ENCODE peak calls at places on chromosome 12, in seven cellular contexts. J, E, D, K, T, S and N are unnamed samples.

GRCh38 chr12:126831115-126831514 is 1435.9 kb upstream of the TMEM132C start:
- DNase-seq in K (no peak), J (no peak), S (no peak), D (no peak), E (no peak), T (no peak), N (no peak)

GRCh38 chr12:132788375-132789098 is 26.9 kb upstream of the ANKLE2 start:
- DNase-seq in T (no peak), E (no peak), D (no peak), J (no peak), K (no peak), S (no peak), N (no peak)

GRCh38 chr12:106957617-106958016 is 1.9 kb downstream of the TMEM263 start:
- DNase-seq in D (no peak), S (no peak), T (no peak), K (no peak), J (no peak), E (no peak), N (no peak)

GRCh38 chr12:104682790-104683279 is 226.1 kb downstream of the CHST11 start:
- DNase-seq in K (peak; percentile 62), D (no peak), S (peak; percentile 47), T (no peak), J (peak; percentile 61), E (no peak), N (no peak)

GRCh38 chr12:85016423-85016822 is 19.7 kb downstream of the TSPAN19 start:
- DNase-seq in S (no peak), E (no peak), K (no peak), J (no peak), D (no peak), T (no peak), N (peak; percentile 99)

GRCh38 chr12:115984607-115985006 is 292.9 kb downstream of the MED13L start:
- DNase-seq in D (no peak), T (no peak), S (no peak), K (no peak), J (no peak), E (no peak), N (no peak)

GRCh38 chr12:113266106-113266895 is 45.0 kb downstream of the TPCN1 start:
- DNase-seq in D (no peak), E (no peak), S (no peak), J (no peak), K (no peak), T (no peak), N (no peak)

GRCh38 chr12:3432176-3432742 is 58.7 kb upstream of the PRMT8 start:
- DNase-seq in D (no peak), T (no peak), S (no peak), J (peak; percentile 18), K (no peak), E (no peak), N (no peak)

GRCh38 chr12:58367041-58367440 is 425.7 kb downstream of the ATP23 start:
- DNase-seq in J (no peak), E (no peak), D (no peak), T (no peak), S (no peak), K (no peak), N (no peak)

GRCh38 chr12:102484017-102484731 is 3.8 kb upstream of the IGF1 start:
- DNase-seq in D (peak; percentile 38), K (peak; percentile 62), E (peak; percentile 39), T (peak; percentile 21), J (peak; percentile 92), S (peak; percentile 21), N (peak; percentile 72)

GRCh38 chr12:113069751-113070116 is 13.2 kb downstream of the DTX1 start:
- DNase-seq in D (no peak), T (no peak), K (no peak), J (no peak), E (no peak), S (no peak), N (no peak)

GRCh38 chr12:32290411-32290810 is 108.9 kb upstream of the FGD4 start:
- DNase-seq in T (no peak), E (no peak), D (no peak), J (no peak), S (no peak), K (no peak), N (peak; percentile 27)

GRCh38 chr12:13161172-13161571 is 35.4 kb upstream of the EMP1 start:
- DNase-seq in S (no peak), D (no peak), E (no peak), J (no peak), T (no peak), K (no peak), N (no peak)
- TF ChIP-seq CTCF in S (no peak), D (peak; percentile 16), E (no peak), J (peak; percentile 21), T (no peak), K (peak; percentile 43), N (peak; percentile 25)

DNA sequence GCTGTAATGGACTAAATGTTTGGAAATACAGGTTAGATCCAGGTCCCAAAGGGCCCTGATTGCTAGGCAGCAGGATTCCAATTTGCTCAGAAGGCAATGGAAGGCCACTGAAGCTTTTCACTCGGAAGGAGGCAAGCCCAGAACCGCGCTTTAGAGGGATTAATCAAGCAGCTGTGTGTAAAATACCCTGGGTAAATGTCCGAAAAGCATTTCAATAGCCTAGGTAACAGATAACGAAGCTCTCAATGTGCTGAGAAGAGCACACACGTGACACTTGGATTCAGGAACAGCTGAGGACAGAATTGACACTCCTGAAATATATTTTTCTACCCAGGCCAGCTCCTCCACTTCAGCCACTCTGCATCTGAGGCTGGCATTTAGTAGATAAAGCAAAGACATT is 436.1 kb downstream of the TMEM132D start:
- DNase-seq in E (no peak), T (no peak), D (no peak), K (no peak), S (no peak), J (no peak), N (no peak)
- TF ChIP-seq CTCF in E (no peak), T (no peak), D (no peak), K (no peak), S (no peak), J (no peak), N (no peak)

DNA sequence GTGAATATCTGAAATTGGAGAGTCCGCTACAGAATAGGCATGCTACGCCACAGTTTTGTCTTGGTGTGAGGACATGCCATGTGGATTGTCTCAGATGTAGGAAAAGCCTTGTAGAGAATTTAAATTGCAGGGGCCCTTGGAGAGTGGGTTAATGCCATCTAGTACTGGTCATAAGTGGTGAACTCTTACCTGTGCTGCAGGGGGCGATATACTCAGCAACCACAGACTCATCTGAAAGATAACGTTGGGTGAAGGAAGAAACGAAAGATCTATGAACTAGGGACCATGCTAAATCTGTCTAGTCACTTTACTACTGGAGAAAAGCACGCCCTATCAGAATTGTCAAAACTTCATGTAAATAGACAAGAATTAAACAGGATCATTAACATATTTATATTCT is 33.7 kb upstream of the A2M start:
- DNase-seq in E (no peak), T (no peak), K (no peak), J (no peak), S (no peak), D (no peak), N (no peak)
- TF ChIP-seq CTCF in E (no peak), T (no peak), K (no peak), J (peak; percentile 18), S (no peak), D (no peak), N (no peak)

GRCh38 chr12:6280672-6281071 is 29.8 kb upstream of the PLEKHG6 start:
- DNase-seq in J (no peak), T (no peak), K (no peak), E (no peak), S (no peak), D (no peak), N (no peak)

GRCh38 chr12:6281081-6281809 is 29.2 kb upstream of the PLEKHG6 start:
- DNase-seq in J (no peak), K (no peak), E (no peak), S (no peak), T (no peak), D (no peak), N (peak; percentile 30)

GRCh38 chr12:6279631-6280030 is 30.9 kb upstream of the PLEKHG6 start:
- DNase-seq in T (no peak), J (no peak), K (no peak), D (no peak), S (no peak), E (no peak), N (no peak)

GRCh38 chr12:6279256-6279628 is 31.2 kb upstream of the PLEKHG6 start:
- DNase-seq in T (no peak), S (no peak), K (no peak), J (no peak), D (no peak), E (no peak), N (no peak)

GRCh38 chr12:6280053-6280469 is 30.4 kb upstream of the PLEKHG6 start:
- DNase-seq in K (no peak), T (peak; percentile 72), J (no peak), S (no peak), D (no peak), E (no peak), N (peak; percentile 92)
- TF ChIP-seq CTCF in K (no peak), T (no peak), J (no peak), S (no peak), D (no peak), E (no peak), N (no peak)

GRCh38 chr12:78392918-78393317 is 471.7 kb upstream of the SYT1 start:
- DNase-seq in K (no peak), E (no peak), T (no peak), S (no peak), D (no peak), J (no peak), N (peak; percentile 61)
- TF ChIP-seq CTCF in K (no peak), E (no peak), T (peak; percentile 23), S (no peak), D (no peak), J (no peak), N (peak; percentile 19)

GRCh38 chr12:15276088-15276698 is 46.1 kb upstream of the PTPRO start:
- DNase-seq in D (no peak), E (no peak), K (no peak), S (no peak), J (peak; percentile 22), T (no peak), N (peak; percentile 75)

GRCh38 chr12:15280930-15281329 is 41.4 kb upstream of the PTPRO start:
- DNase-seq in E (no peak), T (no peak), D (no peak), J (no peak), K (no peak), S (no peak), N (no peak)

GRCh38 chr12:15273896-15274295 is 48.4 kb upstream of the PTPRO start:
- DNase-seq in T (no peak), S (no peak), E (no peak), J (peak; percentile 17), D (no peak), K (no peak), N (no peak)

GRCh38 chr12:15274561-15274967 is 47.7 kb upstream of the PTPRO start:
- DNase-seq in D (no peak), E (no peak), S (no peak), T (no peak), K (no peak), J (peak; percentile 5), N (no peak)

GRCh38 chr12:15278816-15279658 is 43.3 kb upstream of the PTPRO start:
- DNase-seq in J (peak; percentile 14), T (no peak), S (no peak), K (no peak), D (peak; percentile 83), E (no peak), N (peak; percentile 93)
- TF ChIP-seq CTCF in J (no peak), T (no peak), S (no peak), K (no peak), D (peak; percentile 23), E (no peak), N (peak; percentile 11)

GRCh38 chr12:93895096-93895460 is 217.9 kb downstream of the CRADD start:
- DNase-seq in J (no peak), K (no peak), T (no peak), E (no peak), D (no peak), S (no peak), N (peak; percentile 84)
- TF ChIP-seq CTCF in J (no peak), K (no peak), T (no peak), E (no peak), D (no peak), S (no peak), N (peak; percentile 17)